ENCODE peak calls at places on chromosomes 1 and 21, in four cellular contexts. Y, I, V and E are unnamed samples.

GRCh38 chr1:178540646-178541045 is 27.7 kb downstream of the TEX35 start:
- DNase-seq in Y (no peak), I (no peak), V (no peak), E (no peak)

GRCh38 chr1:223347583-223347982 is 16.4 kb downstream of the SUSD4 start:
- DNase-seq in Y (no peak), I (no peak), V (no peak), E (no peak)

GRCh38 chr1:42944207-42944928 is 14.3 kb downstream of the SLC2A1 start:
- DNase-seq in Y (no peak), I (no peak), V (no peak), E (no peak)

GRCh38 chr1:11707621-11708276 is 16.2 kb downstream of the DRAXIN start:
- DNase-seq in Y (peak), I (no peak), V (peak), E (no peak)

GRCh38 chr21:34520769-34521508 is 8.9 kb upstream of the KCNE1 start:
- DNase-seq in Y (no peak), I (no peak), V (no peak), E (no peak)

GRCh38 chr1:231274119-231274825 is 33.3 kb downstream of the GNPAT start:
- DNase-seq in Y (no peak), I (no peak), V (no peak), E (no peak)

GRCh38 chr1:89987170-89987819 is 7.6 kb upstream of the ZNF326 start:
- DNase-seq in Y (peak), I (peak), V (peak), E (peak)

GRCh38 chr1:15848929-15849774 is 1.6 kb downstream of the SPEN start:
- DNase-seq in Y (peak), I (no peak), V (peak), E (peak)

GRCh38 chr1:23478896-23479790 is 4.8 kb downstream of the ASAP3 start:
- DNase-seq in Y (peak), I (no peak), V (peak), E (no peak)

GRCh38 chr1:20499718-20500117 is 8.2 kb downstream of the MUL1 start:
- DNase-seq in Y (no peak), I (no peak), V (no peak), E (no peak)

GRCh38 chr1:87715471-87715870 is 386.8 kb downstream of the LMO4 start:
- DNase-seq in Y (no peak), I (no peak), V (no peak), E (no peak)
- H2AFZ ChIP-seq in Y (no peak), I (no peak), V (no peak), E (no peak)

DNA sequence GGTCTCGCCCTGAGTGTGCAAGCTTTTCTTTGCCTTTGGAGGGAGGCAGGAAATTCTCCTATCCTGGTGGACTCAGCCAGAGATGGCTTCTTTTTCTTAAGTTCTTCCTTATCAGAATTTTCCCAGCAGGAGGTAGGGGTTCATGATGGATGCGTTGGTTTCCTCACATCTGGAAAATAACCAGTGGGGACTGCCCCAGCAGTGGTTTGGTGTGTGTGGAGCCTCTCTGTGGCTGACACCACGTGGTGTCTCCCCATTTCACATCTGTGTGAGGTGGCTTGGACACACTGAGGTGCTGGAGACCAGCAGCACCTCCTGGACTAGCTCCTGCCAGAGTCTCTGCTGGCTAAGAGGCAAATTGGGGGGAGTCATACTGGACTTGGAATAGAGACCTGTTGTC is 32.6 kb downstream of the B3GALT5 start:
- DNase-seq in Y (no peak), I (no peak), V (no peak), E (no peak)
- TF ChIP-seq JUNB in Y (no peak), I (no peak), V (no peak), E (no peak)

GRCh38 chr1:228416217-228416971 is at the start of gene TRIM17:
- DNase-seq in Y (no peak), I (no peak), V (peak), E (peak)
- H2AFZ ChIP-seq in Y (peak), I (no peak), V (no peak), E (no peak)

DNA sequence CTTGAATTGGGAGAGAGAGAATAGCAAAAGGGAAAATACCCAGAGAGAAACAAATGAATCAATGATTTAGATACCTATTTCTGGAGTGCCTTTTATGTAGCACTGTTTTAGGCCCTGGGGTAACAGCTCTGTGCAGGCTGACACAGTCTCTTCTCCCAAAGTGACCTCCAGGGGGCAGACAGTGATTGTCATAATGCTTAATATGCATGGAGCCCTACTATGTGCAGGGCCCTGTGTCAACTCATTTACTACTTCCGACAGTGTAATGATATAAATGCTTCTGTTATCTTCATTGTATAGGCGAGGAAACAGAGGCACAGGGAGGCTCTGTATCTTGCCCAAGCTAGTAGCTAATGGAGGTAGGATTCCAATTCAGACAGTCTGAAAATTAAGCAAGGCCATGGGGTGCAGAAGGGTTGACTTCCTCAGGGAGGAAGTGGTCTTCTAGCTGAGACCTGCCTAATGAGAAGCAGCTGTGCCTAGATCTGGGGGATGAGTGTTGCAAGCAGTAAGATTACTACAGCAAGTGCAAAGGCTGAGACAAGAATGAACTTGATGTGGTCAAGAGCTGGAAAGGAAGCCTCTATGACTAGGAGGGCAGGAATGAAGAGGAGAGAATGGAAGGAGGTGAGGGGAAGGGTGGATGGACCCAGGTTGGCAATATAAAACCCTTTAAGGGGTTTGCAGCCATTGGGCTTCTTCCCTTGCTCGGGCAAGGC is 16.2 kb upstream of the SERINC2 start:
- DNase-seq in Y (peak), I (no peak), V (no peak), E (peak)
- TF ChIP-seq JUNB in Y (no peak), I (no peak), V (no peak), E (no peak)

GRCh38 chr1:111481387-111482221 is 7.8 kb downstream of the C1orf162 start:
- DNase-seq in Y (peak), I (peak), V (peak), E (peak)
- H2AFZ ChIP-seq in Y (peak), I (no peak), V (no peak), E (no peak)

GRCh38 chr1:247119600-247120407 is 15.6 kb upstream of the ZNF669 start:
- DNase-seq in Y (no peak), I (no peak), V (no peak), E (no peak)
- TF ChIP-seq JUNB in Y (no peak), I (no peak), V (no peak), E (no peak)

DNA sequence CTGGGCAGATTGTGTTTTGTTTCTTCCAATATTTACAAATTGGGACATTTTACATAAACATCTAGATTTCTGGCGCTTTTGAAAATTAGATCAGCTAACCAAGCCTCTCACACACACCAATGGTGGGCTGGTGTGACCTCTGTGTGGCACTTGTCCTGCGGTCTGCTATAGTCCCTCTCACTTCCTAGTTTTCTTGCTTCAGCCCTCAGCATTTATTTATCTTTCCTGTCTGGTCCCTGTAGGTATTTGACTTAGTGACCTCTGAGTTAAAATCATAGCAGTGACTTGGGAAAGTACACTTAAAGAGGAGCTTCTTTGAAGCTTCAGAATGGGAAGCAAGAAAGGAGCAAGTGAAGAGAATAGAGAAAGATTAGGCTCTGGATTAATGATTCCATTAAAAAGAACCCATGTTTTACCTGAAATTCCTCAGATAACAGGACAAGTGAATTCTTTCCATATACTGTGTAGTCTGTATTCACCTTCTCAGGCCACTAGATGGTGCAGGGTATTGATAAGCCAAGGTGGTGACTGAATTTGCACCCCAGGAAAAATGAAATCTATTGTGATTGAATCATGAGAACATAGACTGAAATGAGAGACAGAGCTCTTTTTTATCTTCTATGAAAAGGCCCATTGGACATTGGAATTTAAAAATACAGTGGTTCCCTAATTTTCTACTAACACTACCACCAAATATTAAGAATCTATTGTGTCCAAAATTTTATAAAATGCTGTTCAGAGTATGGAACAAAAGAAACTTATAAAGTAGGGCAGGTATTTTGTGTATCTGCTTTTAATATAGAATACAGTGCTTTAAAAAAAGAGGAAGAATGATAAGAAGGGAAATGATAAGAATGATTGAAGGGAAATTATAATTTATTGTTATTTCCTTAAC is 7.1 kb upstream of the DIPK1A start:
- DNase-seq in Y (no peak), I (no peak), V (peak), E (peak)
- H2AFZ ChIP-seq in Y (no peak), I (peak), V (no peak), E (no peak)